ENCODE peak calls at places on chromosomes 5 and 9, in eight cellular contexts. One of them, this sample, is unnamed.

GRCh38 chr5:34047147-34047546 is 4.1 kb upstream of the C1QTNF3 start:
- DNase-seq in foreskin fibroblast: no peak
- DNase-seq in pancreas: no peak
- DNase-seq in neural progenitor cell: no peak
- DNase-seq in K562: no peak
- DNase-seq in hepatocyte: no peak
- DNase-seq in heart right ventricle: no peak
- DNase-seq in cardiac fibroblast: no peak
- DNase-seq in this sample: no peak

GRCh38 chr5:67774796-67775195 is 440.8 kb upstream of the PIK3R1 start:
- DNase-seq in foreskin fibroblast: no peak
- DNase-seq in pancreas: no peak
- DNase-seq in neural progenitor cell: peak; percentile 59
- DNase-seq in K562: no peak
- DNase-seq in hepatocyte: no peak
- DNase-seq in heart right ventricle: no peak
- DNase-seq in cardiac fibroblast: no peak
- DNase-seq in this sample: no peak

GRCh38 chr9:82242285-82242963 is 253.9 kb downstream of the SPATA31D1 start:
- DNase-seq in foreskin fibroblast: no peak
- DNase-seq in pancreas: no peak
- DNase-seq in neural progenitor cell: no peak
- DNase-seq in K562: no peak
- DNase-seq in hepatocyte: no peak
- DNase-seq in heart right ventricle: no peak
- DNase-seq in cardiac fibroblast: no peak
- DNase-seq in this sample: no peak

GRCh38 chr9:132157347-132158116 is 4.3 kb upstream of the NTNG2 start:
- DNase-seq in foreskin fibroblast: no peak
- DNase-seq in pancreas: no peak
- DNase-seq in neural progenitor cell: no peak
- DNase-seq in K562: no peak
- DNase-seq in hepatocyte: no peak
- DNase-seq in heart right ventricle: no peak
- DNase-seq in cardiac fibroblast: no peak
- DNase-seq in this sample: no peak

GRCh38 chr9:133591985-133592384 is 17.2 kb downstream of the FAM163B start:
- DNase-seq in foreskin fibroblast: no peak
- DNase-seq in pancreas: no peak
- DNase-seq in neural progenitor cell: no peak
- DNase-seq in K562: no peak
- DNase-seq in hepatocyte: no peak
- DNase-seq in heart right ventricle: no peak
- DNase-seq in cardiac fibroblast: no peak
- DNase-seq in this sample: no peak

GRCh38 chr5:67058998-67059746 is 137.4 kb downstream of the CD180 start:
- DNase-seq in foreskin fibroblast: no peak
- DNase-seq in pancreas: no peak
- DNase-seq in neural progenitor cell: peak; percentile 23
- DNase-seq in K562: no peak
- DNase-seq in hepatocyte: no peak
- DNase-seq in heart right ventricle: no peak
- DNase-seq in cardiac fibroblast: no peak
- DNase-seq in this sample: no peak

GRCh38 chr5:9653061-9653460 is 22.9 kb upstream of the TAS2R1 start:
- DNase-seq in foreskin fibroblast: no peak
- DNase-seq in pancreas: no peak
- DNase-seq in neural progenitor cell: no peak
- DNase-seq in K562: no peak
- DNase-seq in hepatocyte: no peak
- DNase-seq in heart right ventricle: no peak
- DNase-seq in cardiac fibroblast: peak; percentile 13
- DNase-seq in this sample: no peak

GRCh38 chr5:64019746-64020145 is 57.5 kb upstream of the HTR1A start:
- DNase-seq in foreskin fibroblast: no peak
- DNase-seq in pancreas: no peak
- DNase-seq in neural progenitor cell: peak; percentile 7
- DNase-seq in K562: no peak
- DNase-seq in hepatocyte: no peak
- DNase-seq in heart right ventricle: no peak
- DNase-seq in cardiac fibroblast: no peak
- DNase-seq in this sample: no peak

GRCh38 chr5:7078901-7079300 is 317.0 kb upstream of the ADCY2 start:
- DNase-seq in foreskin fibroblast: no peak
- DNase-seq in pancreas: no peak
- DNase-seq in neural progenitor cell: peak; percentile 66
- DNase-seq in K562: peak; percentile 12
- DNase-seq in hepatocyte: peak; percentile 42
- DNase-seq in heart right ventricle: no peak
- DNase-seq in cardiac fibroblast: no peak
- DNase-seq in this sample: no peak

GRCh38 chr9:136317695-136318094 is 9.6 kb upstream of the GPSM1 start:
- DNase-seq in foreskin fibroblast: no peak
- DNase-seq in pancreas: no peak
- DNase-seq in neural progenitor cell: no peak
- DNase-seq in K562: no peak
- DNase-seq in hepatocyte: no peak
- DNase-seq in heart right ventricle: no peak
- DNase-seq in cardiac fibroblast: no peak
- DNase-seq in this sample: no peak

GRCh38 chr5:143395638-143396352 is 7.7 kb downstream of the NR3C1 start:
- DNase-seq in foreskin fibroblast: no peak
- DNase-seq in pancreas: no peak
- DNase-seq in neural progenitor cell: no peak
- DNase-seq in K562: no peak
- DNase-seq in hepatocyte: no peak
- DNase-seq in heart right ventricle: no peak
- DNase-seq in cardiac fibroblast: no peak
- DNase-seq in this sample: no peak

GRCh38 chr5:173163219-173163618 is 18.9 kb downstream of the BNIP1 start:
- DNase-seq in foreskin fibroblast: peak; percentile 56
- DNase-seq in pancreas: no peak
- DNase-seq in neural progenitor cell: no peak
- DNase-seq in K562: no peak
- DNase-seq in hepatocyte: no peak
- DNase-seq in heart right ventricle: peak; percentile 8
- DNase-seq in cardiac fibroblast: peak; percentile 66
- DNase-seq in this sample: no peak

GRCh38 chr5:132073231-132074013 is at the start of gene CSF2:
- DNase-seq in foreskin fibroblast: no peak
- DNase-seq in pancreas: no peak
- DNase-seq in neural progenitor cell: no peak
- DNase-seq in K562: no peak
- DNase-seq in hepatocyte: no peak
- DNase-seq in heart right ventricle: no peak
- DNase-seq in cardiac fibroblast: no peak
- DNase-seq in this sample: no peak

GRCh38 chr9:35756275-35756742 is 2.2 kb upstream of the MSMP start:
- DNase-seq in foreskin fibroblast: no peak
- DNase-seq in pancreas: peak; percentile 79
- DNase-seq in neural progenitor cell: peak; percentile 85
- DNase-seq in K562: peak; percentile 84
- DNase-seq in hepatocyte: peak; percentile 83
- DNase-seq in heart right ventricle: peak; percentile 59
- DNase-seq in cardiac fibroblast: peak; percentile 32
- DNase-seq in this sample: no peak

GRCh38 chr9:35758475-35759050 is 4.5 kb upstream of the MSMP start:
- DNase-seq in foreskin fibroblast: no peak
- DNase-seq in pancreas: no peak
- DNase-seq in neural progenitor cell: no peak
- DNase-seq in K562: no peak
- DNase-seq in hepatocyte: no peak
- DNase-seq in heart right ventricle: no peak
- DNase-seq in cardiac fibroblast: peak; percentile 86
- DNase-seq in this sample: no peak

GRCh38 chr9:35755071-35755470 is 995 bp upstream of the MSMP start:
- DNase-seq in foreskin fibroblast: no peak
- DNase-seq in pancreas: no peak
- DNase-seq in neural progenitor cell: no peak
- DNase-seq in K562: no peak
- DNase-seq in hepatocyte: no peak
- DNase-seq in heart right ventricle: no peak
- DNase-seq in cardiac fibroblast: no peak
- DNase-seq in this sample: no peak

GRCh38 chr9:35757527-35758275 is 3.6 kb upstream of the MSMP start:
- DNase-seq in foreskin fibroblast: no peak
- DNase-seq in pancreas: no peak
- DNase-seq in neural progenitor cell: no peak
- DNase-seq in K562: peak; percentile 68
- DNase-seq in hepatocyte: no peak
- DNase-seq in heart right ventricle: no peak
- DNase-seq in cardiac fibroblast: peak; percentile 11
- DNase-seq in this sample: no peak

GRCh38 chr9:35756743-35757526 is 2.9 kb upstream of the MSMP start:
- DNase-seq in foreskin fibroblast: no peak
- DNase-seq in pancreas: peak; percentile 67
- DNase-seq in neural progenitor cell: peak; percentile 78
- DNase-seq in K562: peak; percentile 71
- DNase-seq in hepatocyte: peak; percentile 81
- DNase-seq in heart right ventricle: peak; percentile 85
- DNase-seq in cardiac fibroblast: peak; percentile 22
- DNase-seq in this sample: no peak
- H3K4me3 ChIP-seq in foreskin fibroblast: peak overlapping the region; percentile 49
- H3K4me3 ChIP-seq in pancreas: peak overlapping the region; percentile 55
- H3K4me3 ChIP-seq in neural progenitor cell: peak overlapping the region; percentile 68
- H3K4me3 ChIP-seq in K562: peak overlapping the region; percentile 89
- H3K4me3 ChIP-seq in hepatocyte: peak overlapping the region; percentile 57
- H3K4me3 ChIP-seq in heart right ventricle: peak overlapping the region; percentile 57
- H3K4me3 ChIP-seq in cardiac fibroblast: peak overlapping the region; percentile 26
- H3K4me3 ChIP-seq in this sample: peak overlapping the region; percentile 40

GRCh38 chr5:154642499-154643245 is 112.5 kb upstream of the LARP1 start:
- DNase-seq in foreskin fibroblast: peak; percentile 18
- DNase-seq in pancreas: no peak
- DNase-seq in neural progenitor cell: peak; percentile 31
- DNase-seq in K562: peak; percentile 71
- DNase-seq in hepatocyte: no peak
- DNase-seq in heart right ventricle: no peak
- DNase-seq in cardiac fibroblast: peak; percentile 52
- DNase-seq in this sample: no peak
- TF ChIP-seq CTCF in foreskin fibroblast: peak; percentile 72
- TF ChIP-seq CTCF in pancreas: peak; percentile 35
- TF ChIP-seq CTCF in neural progenitor cell: peak; percentile 42
- TF ChIP-seq CTCF in K562: peak; percentile 97
- TF ChIP-seq CTCF in hepatocyte: peak; percentile 21
- TF ChIP-seq CTCF in heart right ventricle: peak; percentile 11
- TF ChIP-seq CTCF in cardiac fibroblast: peak; percentile 78
- TF ChIP-seq CTCF in this sample: peak; percentile 45

GRCh38 chr5:119074419-119074818 is 3.5 kb downstream of the DMXL1 start:
- DNase-seq in foreskin fibroblast: no peak
- DNase-seq in pancreas: no peak
- DNase-seq in neural progenitor cell: no peak
- DNase-seq in K562: peak; percentile 18
- DNase-seq in hepatocyte: no peak
- DNase-seq in heart right ventricle: no peak
- DNase-seq in cardiac fibroblast: no peak
- DNase-seq in this sample: no peak

GRCh38 chr5:119070828-119071572 is at the start of gene DMXL1:
- DNase-seq in foreskin fibroblast: peak; percentile 99
- DNase-seq in pancreas: peak; percentile 100
- DNase-seq in neural progenitor cell: peak; percentile 99
- DNase-seq in K562: peak; percentile 99
- DNase-seq in hepatocyte: peak; percentile 99
- DNase-seq in heart right ventricle: peak; percentile 100
- DNase-seq in cardiac fibroblast: peak; percentile 100
- DNase-seq in this sample: peak; percentile 97

GRCh38 chr5:119070578-119070827 is 384 bp upstream of the DMXL1 start:
- DNase-seq in foreskin fibroblast: no peak
- DNase-seq in pancreas: peak; percentile 90
- DNase-seq in neural progenitor cell: peak; percentile 93
- DNase-seq in K562: no peak
- DNase-seq in hepatocyte: peak; percentile 92
- DNase-seq in heart right ventricle: peak; percentile 87
- DNase-seq in cardiac fibroblast: no peak
- DNase-seq in this sample: no peak

GRCh38 chr5:119071573-119071874 is 637 bp downstream of the DMXL1 start:
- DNase-seq in foreskin fibroblast: no peak
- DNase-seq in pancreas: no peak
- DNase-seq in neural progenitor cell: no peak
- DNase-seq in K562: no peak
- DNase-seq in hepatocyte: no peak
- DNase-seq in heart right ventricle: no peak
- DNase-seq in cardiac fibroblast: peak; percentile 28
- DNase-seq in this sample: no peak

GRCh38 chr5:119072496-119072895 is 1.6 kb downstream of the DMXL1 start:
- DNase-seq in foreskin fibroblast: no peak
- DNase-seq in pancreas: no peak
- DNase-seq in neural progenitor cell: no peak
- DNase-seq in K562: no peak
- DNase-seq in hepatocyte: no peak
- DNase-seq in heart right ventricle: no peak
- DNase-seq in cardiac fibroblast: no peak
- DNase-seq in this sample: no peak
- H3K4me3 ChIP-seq in foreskin fibroblast: peak overlapping the region; percentile 68
- H3K4me3 ChIP-seq in pancreas: peak overlapping the region; percentile 88
- H3K4me3 ChIP-seq in neural progenitor cell: peak overlapping the region; percentile 58
- H3K4me3 ChIP-seq in K562: peak overlapping the region; percentile 73
- H3K4me3 ChIP-seq in hepatocyte: peak overlapping the region; percentile 71
- H3K4me3 ChIP-seq in heart right ventricle: no peak overlapping the region
- H3K4me3 ChIP-seq in cardiac fibroblast: no peak overlapping the region
- H3K4me3 ChIP-seq in this sample: no peak overlapping the region

GRCh38 chr9:94734054-94734754 is 7.7 kb downstream of the AOPEP start:
- DNase-seq in foreskin fibroblast: no peak
- DNase-seq in pancreas: no peak
- DNase-seq in neural progenitor cell: no peak
- DNase-seq in K562: peak; percentile 59
- DNase-seq in hepatocyte: no peak
- DNase-seq in heart right ventricle: peak; percentile 11
- DNase-seq in cardiac fibroblast: peak; percentile 27
- DNase-seq in this sample: no peak

GRCh38 chr9:94726495-94727191 is at the start of gene AOPEP:
- DNase-seq in foreskin fibroblast: peak; percentile 94
- DNase-seq in pancreas: peak; percentile 98
- DNase-seq in neural progenitor cell: peak; percentile 98
- DNase-seq in K562: peak; percentile 98
- DNase-seq in hepatocyte: peak; percentile 99
- DNase-seq in heart right ventricle: peak; percentile 98
- DNase-seq in cardiac fibroblast: peak; percentile 97
- DNase-seq in this sample: peak; percentile 81

GRCh38 chr9:94728719-94729118 is 2.2 kb downstream of the AOPEP start:
- DNase-seq in foreskin fibroblast: no peak
- DNase-seq in pancreas: no peak
- DNase-seq in neural progenitor cell: no peak
- DNase-seq in K562: no peak
- DNase-seq in hepatocyte: no peak
- DNase-seq in heart right ventricle: no peak
- DNase-seq in cardiac fibroblast: no peak
- DNase-seq in this sample: no peak

GRCh38 chr9:94725293-94725692 is 1.2 kb upstream of the AOPEP start:
- DNase-seq in foreskin fibroblast: no peak
- DNase-seq in pancreas: no peak
- DNase-seq in neural progenitor cell: no peak
- DNase-seq in K562: no peak
- DNase-seq in hepatocyte: no peak
- DNase-seq in heart right ventricle: no peak
- DNase-seq in cardiac fibroblast: no peak
- DNase-seq in this sample: no peak

DNA sequence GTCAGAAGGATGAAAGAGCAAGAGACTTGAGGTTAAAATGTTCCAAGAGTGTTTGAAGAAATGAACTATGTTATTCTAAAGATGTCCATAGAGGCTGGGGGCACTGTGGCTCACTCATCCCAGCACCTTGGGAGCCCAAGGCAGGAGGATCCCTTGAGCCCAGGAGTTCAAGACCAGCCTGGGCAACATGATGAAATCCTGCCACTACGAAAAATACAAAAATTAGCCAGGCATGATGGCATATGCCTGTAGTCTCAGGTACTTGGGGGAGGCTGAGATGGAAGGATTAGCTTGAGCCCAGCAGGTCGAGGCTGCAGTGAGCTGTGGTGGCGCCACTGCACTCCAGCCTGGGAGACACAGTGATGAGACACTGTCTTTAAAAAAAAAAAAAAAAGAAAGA is 2.7 kb downstream of the AOPEP start:
- DNase-seq in foreskin fibroblast: no peak
- DNase-seq in pancreas: no peak
- DNase-seq in neural progenitor cell: no peak
- DNase-seq in K562: no peak
- DNase-seq in hepatocyte: no peak
- DNase-seq in heart right ventricle: no peak
- DNase-seq in cardiac fibroblast: no peak
- DNase-seq in this sample: no peak
- TF ChIP-seq CTCF in foreskin fibroblast: no peak
- TF ChIP-seq CTCF in pancreas: no peak
- TF ChIP-seq CTCF in neural progenitor cell: peak; percentile 7
- TF ChIP-seq CTCF in K562: no peak
- TF ChIP-seq CTCF in hepatocyte: no peak
- TF ChIP-seq CTCF in heart right ventricle: no peak
- TF ChIP-seq CTCF in cardiac fibroblast: no peak
- TF ChIP-seq CTCF in this sample: no peak